ENCODE peak calls at places on chromosomes 11 and 22, in nine cellular contexts. H is HCT116; K is effector memory CD4-positive, alpha-beta T cell; O is uterus; Q is cardiac muscle cell; A is colonic mucosa; C is brain microvascular endothelial cell; X is heart right ventricle; U is thoracic aorta. L is an unnamed sample. For H3K27me3, the result is how much of the 10 kb centered on the place peaks cover.

GRCh38 chr11:19055905-19056304 is 4.6 kb downstream of the MRGPRX2 start:
- DNase-seq in K (no peak), A (no peak), X (no peak), U (no peak), H (no peak), C (no peak), Q (no peak), O (no peak), L (no peak)

GRCh38 chr11:108206171-108206570 is 16.3 kb downstream of the NPAT start:
- DNase-seq in O (no peak), U (no peak), A (no peak), X (no peak), Q (no peak), K (no peak), H (no peak), C (no peak), L (no peak)

GRCh38 chr11:66718320-66718971 is 10.6 kb downstream of the SPTBN2 start:
- DNase-seq in O (no peak), U (no peak), C (no peak), A (peak), X (no peak), H (no peak), K (no peak), Q (peak), L (no peak)

GRCh38 chr22:21044931-21045584 is 688 bp upstream of the LRRC74B start:
- DNase-seq in C (peak), O (no peak), Q (no peak), K (no peak), X (no peak), H (no peak), A (no peak), U (no peak), L (no peak)

GRCh38 chr11:82405392-82405791 is 328.3 kb downstream of the FAM181B start:
- DNase-seq in K (no peak), U (no peak), Q (peak), A (no peak), O (no peak), H (no peak), X (no peak), C (no peak), L (no peak)

GRCh38 chr11:2750601-2751522 is 51.1 kb upstream of the KCNQ1OT1 start:
- DNase-seq in K (no peak), Q (no peak), O (no peak), U (no peak), C (no peak), H (no peak), X (no peak), A (no peak), L (no peak)

GRCh38 chr22:30212996-30213441 is 33.5 kb downstream of the LIF start:
- DNase-seq in A (no peak), X (no peak), K (no peak), C (peak), Q (no peak), O (no peak), H (no peak), U (no peak), L (no peak)

GRCh38 chr11:99368579-99368978 is 347.8 kb downstream of the CNTN5 start:
- DNase-seq in Q (no peak), O (no peak), K (no peak), X (no peak), A (no peak), H (no peak), U (no peak), C (peak), L (no peak)

GRCh38 chr11:95299078-95299611 is 68.1 kb upstream of the SESN3 start:
- DNase-seq in K (no peak), X (no peak), C (no peak), Q (no peak), U (no peak), A (no peak), O (no peak), H (no peak), L (no peak)

GRCh38 chr11:94175545-94175944 is 46.9 kb downstream of the PANX1 start:
- DNase-seq in C (peak), A (no peak), H (no peak), O (no peak), U (peak), Q (no peak), K (no peak), X (no peak), L (peak)

GRCh38 chr22:30890689-30891442 is 77.7 kb downstream of the MORC2 start:
- DNase-seq in Q (peak), C (peak), A (peak), U (no peak), H (peak), O (no peak), X (peak), K (no peak), L (no peak)

GRCh38 chr11:7098235-7098832 is 9.5 kb downstream of the RBMXL2 start:
- DNase-seq in H (peak), Q (peak), A (no peak), C (peak), X (no peak), K (no peak), U (no peak), O (no peak), L (no peak)

GRCh38 chr11:119572481-119573424 is 149.8 kb upstream of the THY1 start:
- DNase-seq in U (no peak), K (no peak), Q (no peak), H (peak), A (no peak), O (no peak), X (no peak), C (no peak), L (no peak)

GRCh38 chr11:71179877-71180276 is 72.5 kb downstream of the SHANK2 start:
- DNase-seq in Q (no peak), K (no peak), A (peak), H (no peak), U (no peak), O (no peak), X (no peak), C (no peak), L (no peak)

GRCh38 chr11:17765381-17766359 is 31.1 kb downstream of the KCNC1 start:
- DNase-seq in O (no peak), K (no peak), A (no peak), C (no peak), H (no peak), X (no peak), Q (no peak), U (no peak), L (no peak)

GRCh38 chr11:61516675-61517516 is 8.3 kb downstream of the LRRC10B start:
- DNase-seq in K (peak), O (no peak), H (no peak), U (no peak), C (peak), X (no peak), A (peak), Q (peak), L (no peak)

GRCh38 chr11:7890417-7891179 is 40.5 kb downstream of the OR10A6 start:
- DNase-seq in C (no peak), Q (no peak), K (no peak), U (no peak), A (no peak), X (no peak), O (no peak), H (no peak), L (no peak)

GRCh38 chr11:110759972-110760381 is 47.7 kb upstream of the ARHGAP20 start:
- DNase-seq in X (no peak), H (no peak), O (no peak), A (peak), Q (no peak), K (no peak), C (peak), U (no peak), L (no peak)

GRCh38 chr11:114316980-114317675 is 20.9 kb downstream of the NNMT start:
- DNase-seq in A (no peak), Q (no peak), H (no peak), X (peak), K (no peak), U (no peak), O (peak), C (peak), L (no peak)

GRCh38 chr11:32088117-32088941 is 2.5 kb upstream of the RCN1 start:
- DNase-seq in Q (peak), O (peak), C (peak), A (peak), U (peak), K (no peak), X (peak), H (no peak), L (no peak)

GRCh38 chr11:29312817-29313216 is 704.0 kb downstream of the KCNA4 start:
- DNase-seq in H (no peak), X (no peak), K (no peak), A (no peak), C (peak), O (no peak), U (no peak), Q (no peak), L (no peak)

GRCh38 chr11:2212411-2213251 is 41.0 kb upstream of the TH start:
- DNase-seq in K (no peak), U (no peak), H (no peak), O (peak), Q (no peak), C (no peak), A (peak), X (peak), L (no peak)

GRCh38 chr22:45418770-45419138 is 5.3 kb downstream of the RIBC2 start:
- DNase-seq in O (no peak), K (no peak), A (no peak), H (no peak), U (no peak), X (no peak), Q (no peak), C (no peak), L (no peak)

GRCh38 chr11:74726547-74727182 is 4.6 kb downstream of the CHRDL2 start:
- DNase-seq in K (peak), U (no peak), Q (peak), C (peak), H (peak), O (peak), A (peak), X (peak), L (no peak)

GRCh38 chr11:112769573-112769972 is 191.6 kb upstream of the NCAM1 start:
- DNase-seq in C (no peak), U (no peak), O (no peak), H (no peak), A (no peak), X (no peak), K (no peak), Q (peak), L (no peak)

GRCh38 chr11:64553554-64554201 is 37.3 kb upstream of the SLC22A12 start:
- DNase-seq in K (peak), H (no peak), X (peak), O (peak), Q (peak), U (no peak), C (peak), A (peak), L (no peak)

GRCh38 chr11:134332189-134332631 is 422 bp downstream of the GLB1L2 start:
- DNase-seq in Q (peak), C (no peak), H (no peak), A (peak), U (no peak), O (peak), K (peak), X (no peak), L (no peak)
- H3K27me3 ChIP-seq in Q (half or more), C (under half), H (under half), A (under half), U (under half), O (under half), K (under half), X (under half), L (under half)

GRCh38 chr22:22138915-22139314 is 105.7 kb upstream of the VPREB1 start:
- DNase-seq in A (no peak), H (no peak), X (no peak), K (no peak), O (no peak), C (no peak), Q (no peak), U (no peak), L (no peak)
- H3K27me3 ChIP-seq in A (under half), H (half or more), X (half or more), K (under half), O (under half), C (half or more), Q (half or more), U (under half), L (under half)

GRCh38 chr11:63485777-63486176 is 5.2 kb downstream of the PLAAT5 start:
- DNase-seq in Q (no peak), O (no peak), U (no peak), A (no peak), X (no peak), C (no peak), H (no peak), K (no peak), L (no peak)
- H3K27me3 ChIP-seq in Q (under half), O (under half), U (under half), A (under half), X (under half), C (under half), H (under half), K (under half), L (under half)

GRCh38 chr22:38796262-38796957 is 2.5 kb upstream of the DNAL4 start:
- DNase-seq in K (no peak), O (no peak), H (no peak), X (no peak), A (no peak), C (no peak), Q (no peak), U (no peak), L (no peak)
- H3K27me3 ChIP-seq in K (under half), O (under half), H (under half), X (under half), A (under half), C (under half), Q (under half), U (under half), L (under half)

DNA sequence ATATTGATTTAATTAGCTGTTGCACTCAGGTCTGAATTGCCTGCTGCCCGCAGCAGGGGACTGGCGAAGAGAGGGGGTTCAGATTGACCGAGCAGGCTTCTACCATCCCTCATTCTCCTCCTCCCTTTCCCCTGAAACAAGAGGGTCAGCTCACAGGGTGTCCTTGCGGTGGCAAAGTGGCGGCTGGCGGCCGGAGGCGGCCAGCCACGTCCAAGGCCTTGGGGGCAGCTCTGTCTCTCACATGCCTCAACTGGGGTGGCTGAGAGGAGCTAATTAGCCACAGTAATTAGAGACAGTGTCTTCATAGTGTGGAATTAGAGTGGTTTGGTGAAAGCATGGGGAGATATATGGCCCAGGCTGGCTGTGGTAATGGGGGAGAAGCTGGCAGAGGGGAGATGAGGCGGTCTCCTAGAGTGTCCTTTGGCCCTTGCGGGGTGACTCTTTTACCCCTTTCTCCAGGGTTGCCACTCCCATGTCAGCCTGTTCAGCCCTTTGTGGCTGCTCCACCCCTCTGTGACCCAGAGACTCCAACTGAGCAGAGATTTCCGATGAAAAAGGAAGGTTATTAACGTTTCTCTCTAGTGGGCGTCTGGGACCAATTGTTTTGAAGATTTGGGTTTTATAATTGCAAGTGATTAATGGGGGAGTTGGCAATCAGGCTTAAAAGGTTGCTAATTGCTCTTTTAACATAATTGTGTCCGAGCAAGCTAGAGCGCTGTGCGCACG is 295.4 kb downstream of the MIAT start:
- DNase-seq in C (no peak), Q (no peak), H (no peak), X (no peak), O (no peak), U (no peak), K (no peak), A (no peak), L (no peak)
- H3K27me3 ChIP-seq in C (under half), Q (half or more), H (half or more), X (under half), O (under half), U (under half), K (under half), A (under half), L (under half)

GRCh38 chr22:37111156-37111717 is 1.7 kb upstream of the TMPRSS6 start:
- DNase-seq in A (no peak), K (no peak), C (no peak), X (no peak), O (no peak), H (no peak), U (no peak), Q (no peak), L (no peak)
- H3K27me3 ChIP-seq in A (under half), K (under half), C (under half), X (under half), O (under half), H (under half), U (under half), Q (under half), L (under half)

L was measured in BJ.